ENCODE peak calls at places on chromosomes 5 and 9, in nine cellular contexts. T is A549, L is AG10803, U is fibroblast of lung, D is foreskin fibroblast, R is uterus, E is IMR-90, Q is BJ, X is BE2C. P is an unnamed sample.

GRCh38 chr9:82797539-82797938 is 265.4 kb downstream of the RASEF start:
- DNase-seq in T (no peak), L (no peak), U (peak), D (no peak), R (no peak), E (no peak), Q (no peak), X (peak), P (no peak)

GRCh38 chr9:129182625-129183494 is 4.8 kb upstream of the IER5L start:
- DNase-seq in T (peak), L (no peak), U (no peak), D (no peak), R (no peak), E (no peak), Q (no peak), X (peak), P (no peak)

GRCh38 chr9:130565792-130566191 is 13.6 kb upstream of the FUBP3 start:
- DNase-seq in T (no peak), L (peak), U (no peak), D (no peak), R (no peak), E (no peak), Q (no peak), X (no peak), P (peak)

GRCh38 chr5:67680109-67680508 is 483.5 kb upstream of the CD180 start:
- DNase-seq in T (no peak), L (peak), U (peak), D (no peak), R (no peak), E (no peak), Q (peak), X (no peak), P (peak)

GRCh38 chr9:12771891-12772290 is 2.9 kb upstream of the LURAP1L start:
- DNase-seq in T (no peak), L (peak), U (no peak), D (peak), R (no peak), E (peak), Q (no peak), X (no peak), P (no peak)

GRCh38 chr5:135761746-135762145 is 72.7 kb upstream of the SLC25A48 start:
- DNase-seq in T (no peak), L (no peak), U (no peak), D (no peak), R (no peak), E (no peak), Q (no peak), X (no peak), P (no peak)

GRCh38 chr9:5278486-5278885 is 26.0 kb downstream of the RLN2 start:
- DNase-seq in T (no peak), L (no peak), U (no peak), D (no peak), R (no peak), E (no peak), Q (no peak), X (no peak), P (no peak)

GRCh38 chr9:125091121-125091520 is 52.2 kb downstream of the SCAI start:
- DNase-seq in T (no peak), L (no peak), U (no peak), D (no peak), R (no peak), E (no peak), Q (no peak), X (no peak), P (no peak)

GRCh38 chr9:4397917-4398316 is 92.4 kb upstream of the SLC1A1 start:
- DNase-seq in T (no peak), L (peak), U (no peak), D (no peak), R (no peak), E (peak), Q (peak), X (no peak), P (peak)

GRCh38 chr9:134413890-134414731 is 87.9 kb downstream of the RXRA start:
- DNase-seq in T (peak), L (peak), U (peak), D (peak), R (peak), E (peak), Q (peak), X (peak), P (peak)

GRCh38 chr5:139574641-139575312 is 13.6 kb downstream of the UBE2D2 start:
- DNase-seq in T (peak), L (peak), U (peak), D (peak), R (no peak), E (peak), Q (no peak), X (peak), P (peak)

GRCh38 chr9:124297915-124298645 is 40.3 kb downstream of the NEK6 start:
- DNase-seq in T (no peak), L (no peak), U (no peak), D (no peak), R (no peak), E (no peak), Q (no peak), X (no peak), P (no peak)

DNA sequence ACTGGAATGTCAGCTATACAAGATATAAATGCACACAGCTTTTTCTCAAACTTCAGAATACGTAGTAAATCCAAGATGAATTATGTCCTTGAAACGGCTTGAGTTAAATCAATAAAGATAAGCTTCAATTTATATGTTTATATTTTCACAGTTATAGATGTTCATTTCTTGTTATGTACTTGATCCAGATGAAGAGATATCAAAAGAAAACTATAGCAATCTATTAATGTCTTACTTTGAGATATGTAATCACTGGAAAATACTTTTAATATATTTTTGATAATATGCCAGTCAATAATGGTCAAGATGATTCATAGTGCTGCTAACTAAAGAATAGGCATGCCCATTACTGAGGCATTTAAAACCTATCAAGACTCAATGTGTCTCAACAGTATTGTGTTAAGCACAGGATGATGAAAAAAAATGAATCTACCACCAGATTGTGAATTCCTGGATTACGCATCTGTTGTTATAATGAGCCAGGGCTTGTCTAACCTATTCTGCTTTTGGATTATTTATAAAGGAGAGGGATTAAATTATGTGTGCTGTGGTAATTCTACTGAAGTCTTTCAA is 372.6 kb upstream of the PRR16 start:
- DNase-seq in T (no peak), L (no peak), U (no peak), D (no peak), R (no peak), E (no peak), Q (no peak), X (no peak), P (no peak)
- TF ChIP-seq CTCF in T (no peak), L (no peak), U (no peak), D (no peak), R (no peak), E (no peak), Q (no peak), X (no peak), P (no peak)

DNA sequence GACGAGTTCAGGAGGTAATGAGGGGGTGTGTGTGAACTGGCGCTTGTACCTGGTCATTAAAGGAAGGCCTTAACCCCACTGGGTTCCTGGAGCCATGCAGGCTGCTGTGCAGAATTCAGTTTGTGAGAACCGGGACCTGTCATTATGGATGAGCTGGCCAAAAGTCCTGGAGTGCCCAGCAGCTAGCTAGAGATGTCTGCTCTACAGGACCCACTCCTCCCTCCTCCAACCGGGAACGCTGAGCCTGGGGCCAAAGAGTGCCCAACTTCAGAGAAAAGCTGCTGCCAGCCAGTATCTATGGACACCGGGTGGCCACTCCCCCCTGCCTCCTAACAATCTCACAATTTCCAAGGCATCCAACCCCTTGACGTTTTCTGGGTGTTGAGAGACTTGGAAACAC is 1.2 kb downstream of the ENTREP1 start:
- DNase-seq in T (no peak), L (no peak), U (no peak), D (no peak), R (no peak), E (no peak), Q (no peak), X (no peak), P (no peak)
- TF ChIP-seq CTCF in T (no peak), L (no peak), U (no peak), D (no peak), R (no peak), E (no peak), Q (no peak), X (no peak), P (no peak)

DNA sequence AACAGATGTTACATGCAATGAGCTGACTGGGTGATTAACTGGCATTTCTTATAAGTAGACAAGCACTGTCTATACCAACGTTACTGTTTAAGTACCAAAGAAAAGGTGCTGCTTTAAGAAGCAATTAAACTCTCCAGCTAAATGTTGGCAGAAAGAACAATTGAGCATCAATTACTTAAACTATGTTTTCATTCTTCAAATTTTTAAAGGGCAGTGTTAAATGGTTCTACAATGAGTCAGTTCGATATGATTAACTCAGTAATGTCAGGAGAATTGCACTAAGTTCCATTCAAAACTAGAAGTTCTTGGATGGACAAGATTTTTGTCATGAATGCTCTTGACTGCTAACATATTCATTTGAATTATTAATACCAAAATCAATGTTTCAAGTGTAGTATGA is 593.7 kb downstream of the DNAH5 start:
- DNase-seq in T (no peak), L (peak), U (no peak), D (no peak), R (no peak), E (no peak), Q (no peak), X (no peak), P (no peak)
- TF ChIP-seq CTCF in T (no peak), L (no peak), U (no peak), D (no peak), R (no peak), E (no peak), Q (no peak), X (no peak), P (no peak)

DNA sequence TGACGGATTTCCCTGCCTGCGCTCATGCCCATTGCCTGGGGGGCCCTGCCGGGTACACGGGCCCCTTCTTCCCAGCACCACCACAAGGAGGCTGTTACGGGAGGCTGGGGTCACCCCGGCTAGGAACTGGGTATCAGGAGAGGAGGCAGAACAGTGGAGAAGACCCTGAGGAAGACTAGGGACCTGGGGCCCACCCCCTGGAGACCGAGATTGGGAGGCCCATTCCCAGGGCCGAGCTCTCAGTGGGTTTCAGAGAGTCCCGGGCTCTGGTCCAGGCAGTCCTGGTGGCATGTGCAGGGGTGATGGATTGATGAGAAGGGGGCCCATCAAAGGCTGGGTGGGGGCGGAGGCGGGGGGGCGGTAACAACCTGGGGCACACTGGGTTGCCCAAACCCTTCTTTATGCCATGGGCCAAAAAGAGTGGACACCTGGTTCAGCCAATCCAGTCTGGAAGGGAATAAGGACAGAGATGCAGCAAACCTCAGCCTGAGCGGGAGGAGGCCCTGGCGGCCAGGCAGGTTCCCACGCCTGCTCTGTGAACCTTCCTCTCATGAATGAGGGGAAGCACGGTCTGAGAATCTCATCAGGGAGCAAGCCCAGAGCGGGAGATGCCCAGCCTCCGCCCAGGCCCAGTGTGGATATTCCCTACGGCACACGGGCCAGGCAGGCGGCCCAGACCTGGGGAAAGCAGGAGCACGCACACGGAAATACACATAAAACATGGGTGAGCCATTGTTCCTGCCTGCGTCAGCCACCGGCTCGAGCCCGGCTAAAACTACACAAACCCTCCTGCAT is 785 bp upstream of the P4HA2 start:
- DNase-seq in T (no peak), L (no peak), U (no peak), D (no peak), R (peak), E (no peak), Q (no peak), X (no peak), P (no peak)
- TF ChIP-seq CTCF in T (no peak), L (no peak), U (no peak), D (no peak), R (no peak), E (no peak), Q (peak), X (peak), P (no peak)

DNA sequence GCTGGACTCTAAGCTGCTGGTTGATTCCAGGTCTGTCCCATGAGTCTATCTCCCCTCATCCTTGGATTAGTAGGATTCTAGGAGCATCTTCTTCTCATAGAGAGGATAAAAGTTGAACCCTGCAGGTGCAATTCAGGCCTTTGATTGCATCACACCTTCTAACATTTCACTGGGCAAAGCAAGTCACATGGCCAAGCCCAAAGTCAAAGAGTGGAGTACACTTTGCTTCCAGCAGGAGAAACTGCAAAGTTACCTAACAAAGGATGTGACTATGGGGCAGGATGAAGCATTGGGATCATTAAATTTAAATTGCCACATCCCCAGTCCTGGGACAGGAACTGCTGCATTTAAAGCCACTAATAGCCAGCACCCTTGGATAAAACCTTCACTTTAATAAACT is 51.0 kb upstream of the EGFLAM start:
- DNase-seq in T (peak), L (peak), U (no peak), D (no peak), R (no peak), E (peak), Q (no peak), X (no peak), P (peak)
- TF ChIP-seq CTCF in T (no peak), L (peak), U (no peak), D (no peak), R (no peak), E (no peak), Q (no peak), X (no peak), P (no peak)

GRCh38 chr9:127578952-127579853 is 32.9 kb upstream of the STXBP1 start:
- DNase-seq in T (peak), L (peak), U (peak), D (peak), R (peak), E (peak), Q (peak), X (peak), P (peak)
- TF ChIP-seq CTCF in T (peak), L (peak), U (peak), D (peak), R (no peak), E (peak), Q (peak), X (no peak), P (peak)

GRCh38 chr5:98775246-98775961 is 1.9 kb downstream of the RGMB start:
- DNase-seq in T (no peak), L (no peak), U (no peak), D (no peak), R (no peak), E (no peak), Q (no peak), X (no peak), P (no peak)

GRCh38 chr5:98772415-98773213 is 849 bp upstream of the RGMB start:
- DNase-seq in T (peak), L (no peak), U (peak), D (no peak), R (peak), E (no peak), Q (no peak), X (peak), P (no peak)

GRCh38 chr5:98774192-98775046 is 956 bp downstream of the RGMB start:
- DNase-seq in T (peak), L (peak), U (peak), D (no peak), R (peak), E (peak), Q (no peak), X (peak), P (peak)

GRCh38 chr5:98773214-98773463 is 324 bp upstream of the RGMB start:
- DNase-seq in T (no peak), L (no peak), U (no peak), D (peak), R (no peak), E (no peak), Q (no peak), X (no peak), P (no peak)

GRCh38 chr5:98773464-98774191 is at the start of gene RGMB:
- DNase-seq in T (peak), L (peak), U (peak), D (peak), R (peak), E (peak), Q (peak), X (peak), P (peak)
- TF ChIP-seq CTCF in T (peak), L (no peak), U (no peak), D (no peak), R (no peak), E (no peak), Q (no peak), X (no peak), P (no peak)

GRCh38 chr9:126706698-126707053 is 92.9 kb downstream of the LMX1B start:
- DNase-seq in T (no peak), L (no peak), U (no peak), D (no peak), R (no peak), E (no peak), Q (no peak), X (no peak), P (no peak)

GRCh38 chr9:126707083-126707482 is 93.4 kb downstream of the LMX1B start:
- DNase-seq in T (no peak), L (no peak), U (no peak), D (no peak), R (no peak), E (no peak), Q (no peak), X (no peak), P (no peak)

GRCh38 chr9:126704157-126704941 is 90.6 kb downstream of the LMX1B start:
- DNase-seq in T (peak), L (peak), U (peak), D (peak), R (peak), E (peak), Q (no peak), X (peak), P (peak)

GRCh38 chr9:126705311-126705766 is 91.6 kb downstream of the LMX1B start:
- DNase-seq in T (peak), L (peak), U (peak), D (peak), R (peak), E (peak), Q (no peak), X (peak), P (peak)

GRCh38 chr9:126705767-126706697 is 92.3 kb downstream of the LMX1B start:
- DNase-seq in T (peak), L (peak), U (peak), D (no peak), R (peak), E (peak), Q (no peak), X (peak), P (peak)
- TF ChIP-seq CTCF in T (peak), L (peak), U (peak), D (peak), R (no peak), E (peak), Q (peak), X (peak), P (peak)

GRCh38 chr5:126490167-126490937 is 67.1 kb downstream of the GRAMD2B start:
- DNase-seq in T (no peak), L (peak), U (no peak), D (peak), R (peak), E (no peak), Q (peak), X (no peak), P (peak)

GRCh38 chr5:126497506-126497905 is 74.3 kb downstream of the GRAMD2B start:
- DNase-seq in T (no peak), L (no peak), U (no peak), D (no peak), R (no peak), E (no peak), Q (no peak), X (no peak), P (no peak)

GRCh38 chr5:126488362-126489065 is 65.3 kb downstream of the GRAMD2B start:
- DNase-seq in T (no peak), L (no peak), U (no peak), D (no peak), R (no peak), E (no peak), Q (no peak), X (no peak), P (no peak)

GRCh38 chr5:126494393-126494792 is 71.2 kb downstream of the GRAMD2B start:
- DNase-seq in T (no peak), L (no peak), U (no peak), D (no peak), R (no peak), E (no peak), Q (no peak), X (no peak), P (no peak)

GRCh38 chr5:126492939-126493338 is 69.7 kb downstream of the GRAMD2B start:
- DNase-seq in T (peak), L (no peak), U (peak), D (no peak), R (peak), E (peak), Q (no peak), X (peak), P (peak)
- TF ChIP-seq CTCF in T (peak), L (no peak), U (no peak), D (no peak), R (peak), E (peak), Q (no peak), X (peak), P (peak)

GRCh38 chr5:81749186-81749561 is 1.7 kb downstream of the SSBP2 start:
- DNase-seq in T (no peak), L (no peak), U (peak), D (no peak), R (no peak), E (no peak), Q (no peak), X (no peak), P (peak)

GRCh38 chr5:81750308-81751008 is 439 bp downstream of the SSBP2 start:
- DNase-seq in T (no peak), L (no peak), U (no peak), D (no peak), R (no peak), E (no peak), Q (no peak), X (peak), P (no peak)

GRCh38 chr5:81748556-81748955 is 2.3 kb downstream of the SSBP2 start:
- DNase-seq in T (no peak), L (no peak), U (peak), D (no peak), R (no peak), E (no peak), Q (no peak), X (no peak), P (peak)

GRCh38 chr5:81751009-81751835 is at the start of gene SSBP2:
- DNase-seq in T (peak), L (peak), U (peak), D (peak), R (peak), E (peak), Q (peak), X (peak), P (peak)

GRCh38 chr5:81749562-81750307 is 1.2 kb downstream of the SSBP2 start:
- DNase-seq in T (no peak), L (no peak), U (no peak), D (no peak), R (peak), E (peak), Q (no peak), X (peak), P (no peak)
- TF ChIP-seq CTCF in T (no peak), L (no peak), U (no peak), D (no peak), R (no peak), E (no peak), Q (no peak), X (no peak), P (no peak)